ENCODE peak calls at places on chromosomes 5 and 9, in nine cellular contexts. G, B, X, H, P, T, I, R and C are unnamed samples.
A peak's percentile ranks its signal among the peaks of the same experiment; 100 is the strongest.

GRCh38 chr9:108860764-108861163 is 1.3 kb upstream of the ACTL7A start:
- DNase-seq in G (no peak), B (no peak), X (no peak), H (no peak), P (no peak), T (no peak), I (no peak), R (no peak), C (no peak)

GRCh38 chr5:107808671-107809137 is 138.0 kb upstream of the EFNA5 start:
- DNase-seq in G (peak; percentile 90), B (no peak), X (no peak), H (no peak), P (no peak), T (no peak), I (no peak), R (no peak), C (no peak)

GRCh38 chr9:6759114-6759977 is 1.6 kb downstream of the KDM4C start:
- DNase-seq in G (no peak), B (peak; percentile 16), X (peak; percentile 91), H (no peak), P (peak; percentile 65), T (no peak), I (peak; percentile 51), R (no peak), C (peak; percentile 74)

GRCh38 chr5:115419794-115420585 is 123.5 kb upstream of the CCDC112 start:
- DNase-seq in G (no peak), B (no peak), X (peak; percentile 96), H (no peak), P (peak; percentile 83), T (no peak), I (no peak), R (no peak), C (peak; percentile 85)

GRCh38 chr9:110029815-110030480 is 178.0 kb downstream of the C9orf152 start:
- DNase-seq in G (no peak), B (no peak), X (no peak), H (no peak), P (peak; percentile 39), T (no peak), I (no peak), R (no peak), C (no peak)

GRCh38 chr5:124162782-124163532 is 583.5 kb downstream of the ZNF608 start:
- DNase-seq in G (no peak), B (no peak), X (no peak), H (peak; percentile 22), P (peak; percentile 59), T (peak; percentile 22), I (no peak), R (no peak), C (peak; percentile 27)

GRCh38 chr9:109002141-109002540 is 11.2 kb downstream of the CTNNAL1 start:
- DNase-seq in G (no peak), B (no peak), X (no peak), H (no peak), P (no peak), T (no peak), I (no peak), R (no peak), C (no peak)

GRCh38 chr9:94139672-94140417 is 55.6 kb downstream of the PTPDC1 start:
- DNase-seq in G (peak; percentile 97), B (peak; percentile 59), X (peak; percentile 98), H (peak; percentile 60), P (peak; percentile 96), T (peak; percentile 88), I (no peak), R (peak; percentile 65), C (peak; percentile 96)

GRCh38 chr9:2039294-2040180 is 24.4 kb downstream of the SMARCA2 start:
- DNase-seq in G (no peak), B (no peak), X (peak; percentile 21), H (no peak), P (no peak), T (no peak), I (no peak), R (no peak), C (no peak)

GRCh38 chr5:125227333-125228075 is 481.1 kb upstream of the ZNF608 start:
- DNase-seq in G (no peak), B (no peak), X (peak; percentile 34), H (peak; percentile 15), P (peak; percentile 33), T (no peak), I (no peak), R (no peak), C (peak; percentile 40)

GRCh38 chr9:114196924-114197570 is 41.7 kb downstream of the COL27A1 start:
- DNase-seq in G (no peak), B (no peak), X (peak; percentile 21), H (no peak), P (no peak), T (no peak), I (no peak), R (no peak), C (no peak)

GRCh38 chr5:132259061-132259851 is 1.8 kb downstream of the PDLIM4 start:
- DNase-seq in G (no peak), B (peak; percentile 54), X (peak; percentile 96), H (peak; percentile 19), P (peak; percentile 72), T (peak; percentile 62), I (no peak), R (no peak), C (peak; percentile 84)
- H3K27ac ChIP-seq in G (peak overlapping the region; percentile 99), B (peak overlapping the region; percentile 74), X (peak overlapping the region; percentile 99), H (no peak overlapping the region), P (peak overlapping the region; percentile 96), T (peak overlapping the region; percentile 76), I (no peak overlapping the region), R (peak overlapping the region; percentile 98), C (peak overlapping the region; percentile 92)

GRCh38 chr9:104906441-104907277 is 21.3 kb downstream of the ABCA1 start:
- DNase-seq in G (no peak), B (no peak), X (peak; percentile 79), H (peak; percentile 16), P (no peak), T (no peak), I (no peak), R (no peak), C (peak; percentile 42)
- H3K27ac ChIP-seq in G (peak overlapping the region; percentile 89), B (no peak overlapping the region), X (peak overlapping the region; percentile 64), H (no peak overlapping the region), P (no peak overlapping the region), T (peak overlapping the region; percentile 58), I (no peak overlapping the region), R (peak overlapping the region; percentile 13), C (peak overlapping the region; percentile 40)

GRCh38 chr9:129200255-129200654 is 22.2 kb upstream of the IER5L start:
- DNase-seq in G (no peak), B (no peak), X (no peak), H (no peak), P (no peak), T (no peak), I (no peak), R (no peak), C (no peak)

GRCh38 chr9:129201289-129201688 is 23.2 kb upstream of the IER5L start:
- DNase-seq in G (no peak), B (no peak), X (no peak), H (no peak), P (no peak), T (no peak), I (no peak), R (no peak), C (no peak)

GRCh38 chr9:129204840-129205239 is 26.8 kb upstream of the IER5L start:
- DNase-seq in G (no peak), B (no peak), X (no peak), H (no peak), P (no peak), T (no peak), I (no peak), R (no peak), C (no peak)

GRCh38 chr9:129203556-129203909 is 25.5 kb upstream of the IER5L start:
- DNase-seq in G (no peak), B (no peak), X (no peak), H (no peak), P (no peak), T (no peak), I (no peak), R (no peak), C (no peak)

GRCh38 chr9:129202613-129203555 is 24.8 kb upstream of the IER5L start:
- DNase-seq in G (peak; percentile 96), B (peak; percentile 97), X (peak; percentile 74), H (peak; percentile 85), P (peak; percentile 72), T (peak; percentile 89), I (peak; percentile 62), R (peak; percentile 42), C (peak; percentile 56)
- H3K27ac ChIP-seq in G (peak overlapping the region; percentile 92), B (peak overlapping the region; percentile 88), X (peak overlapping the region; percentile 85), H (peak overlapping the region; percentile 81), P (peak overlapping the region; percentile 71), T (peak overlapping the region; percentile 93), I (peak overlapping the region; percentile 52), R (peak overlapping the region; percentile 96), C (peak overlapping the region; percentile 91)

DNA sequence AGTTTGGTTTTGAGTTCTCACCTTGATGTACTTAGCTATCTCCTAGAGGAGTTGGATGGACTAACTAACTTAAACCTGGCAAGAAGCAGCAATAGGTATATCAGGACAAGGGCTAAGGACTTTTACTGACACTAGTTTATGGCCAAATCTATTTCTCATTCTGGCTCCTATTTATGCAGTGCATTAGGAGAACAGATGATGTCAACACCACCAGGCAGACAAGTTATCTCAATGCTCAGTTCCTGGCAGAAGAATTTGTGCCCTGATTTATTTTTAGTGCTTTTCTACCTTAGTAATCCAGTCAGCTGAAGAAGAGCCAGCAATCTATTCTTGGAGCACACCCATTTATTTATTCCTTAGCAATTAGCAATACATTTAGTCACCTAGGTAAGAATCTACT is 30.7 kb upstream of the MYOT start:
- DNase-seq in G (no peak), B (no peak), X (no peak), H (no peak), P (no peak), T (no peak), I (no peak), R (no peak), C (peak; percentile 57)
- H3K27ac ChIP-seq in G (peak overlapping the region; percentile 80), B (no peak overlapping the region), X (no peak overlapping the region), H (no peak overlapping the region), P (no peak overlapping the region), T (peak overlapping the region; percentile 78), I (no peak overlapping the region), R (peak overlapping the region; percentile 74), C (peak overlapping the region; percentile 78)

DNA sequence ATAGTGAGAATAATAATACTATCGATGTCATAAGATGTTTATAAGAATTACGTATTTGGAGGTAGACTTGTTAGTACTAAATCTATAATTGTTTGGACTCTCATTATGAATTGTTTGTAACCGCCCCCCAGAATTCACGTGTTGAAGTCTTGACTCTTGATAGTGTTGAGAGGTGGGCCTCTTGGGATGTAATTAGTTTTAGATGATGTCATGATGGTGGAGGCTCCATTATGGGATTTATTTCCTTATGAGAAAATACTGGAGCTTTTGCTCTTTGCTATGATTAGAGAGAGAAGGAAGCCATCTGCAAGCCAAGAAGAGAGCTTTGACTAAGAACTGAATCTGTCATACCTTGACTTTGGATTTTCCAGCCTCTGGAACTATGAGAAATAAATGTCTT is 142.2 kb downstream of the PRDM9 start:
- DNase-seq in G (no peak), B (no peak), X (no peak), H (no peak), P (no peak), T (no peak), I (no peak), R (no peak), C (no peak)
- H3K27ac ChIP-seq in G (no peak overlapping the region), B (no peak overlapping the region), X (no peak overlapping the region), H (no peak overlapping the region), P (no peak overlapping the region), T (no peak overlapping the region), I (no peak overlapping the region), R (no peak overlapping the region), C (no peak overlapping the region)